ENCODE peak calls at places on chromosomes 5 and 9, in six cellular contexts. I is HTR-8/SVneo; S is cardiac muscle cell; M is hippocampal formation; T is hypothalamus; E is stimulated activated CD8-positive, alpha-beta memory T cell treated with anti-CD3 and anti-CD28 coated beads, Interleukin-4, amount 100 ng/mL, for 4 hours. L is an unnamed sample.

GRCh38 chr9:128917151-128917849 is 3.5 kb upstream of the PHYHD1 start:
- DNase-seq in I (no peak), S (peak; percentile 93), M (peak; percentile 41), T (peak; percentile 72), E (no peak), L (peak; percentile 92)

GRCh38 chr5:105565531-105565930 is 2002.9 kb upstream of the NUDT12 start:
- DNase-seq in I (no peak), S (no peak), M (no peak), T (no peak), E (no peak), L (no peak)

GRCh38 chr5:83900307-83900706 is 179.7 kb upstream of the HAPLN1 start:
- DNase-seq in I (no peak), S (peak; percentile 33), M (no peak), T (no peak), E (no peak), L (no peak)

GRCh38 chr5:76273491-76273890 is 129.6 kb upstream of the IQGAP2 start:
- DNase-seq in I (no peak), S (no peak), M (no peak), T (no peak), E (no peak), L (no peak)

GRCh38 chr5:170280090-170280493 is 17.5 kb downstream of the LCP2 start:
- DNase-seq in I (no peak), S (peak; percentile 22), M (no peak), T (no peak), E (no peak), L (no peak)

GRCh38 chr9:115328677-115329076 is 210.7 kb upstream of the TNC start:
- DNase-seq in I (no peak), S (no peak), M (no peak), T (no peak), E (no peak), L (peak; percentile 4)

GRCh38 chr9:78296208-78296892 is 575 bp upstream of the PSAT1 start:
- DNase-seq in I (peak; percentile 33), S (peak; percentile 76), M (peak; percentile 35), T (peak; percentile 53), E (no peak), L (peak; percentile 57)

GRCh38 chr5:156411-157072 is 34.8 kb upstream of the LRRC14B start:
- DNase-seq in I (no peak), S (no peak), M (no peak), T (no peak), E (no peak), L (no peak)

GRCh38 chr5:66144799-66145390 is 795 bp downstream of the SREK1 start:
- DNase-seq in I (peak; percentile 20), S (no peak), M (no peak), T (peak; percentile 83), E (no peak), L (no peak)

GRCh38 chr9:100505564-100506159 is 32.7 kb downstream of the TMEFF1 start:
- DNase-seq in I (peak; percentile 57), S (peak; percentile 72), M (no peak), T (peak; percentile 18), E (peak; percentile 35), L (peak; percentile 64)

GRCh38 chr5:149757956-149758355 is 27.8 kb downstream of the PPARGC1B start:
- DNase-seq in I (no peak), S (no peak), M (no peak), T (no peak), E (no peak), L (no peak)

GRCh38 chr5:125176005-125176390 is 429.6 kb upstream of the ZNF608 start:
- DNase-seq in I (no peak), S (no peak), M (no peak), T (no peak), E (no peak), L (no peak)

GRCh38 chr5:72109625-72110024 is 2.4 kb downstream of the MAP1B start:
- DNase-seq in I (peak; percentile 15), S (peak; percentile 48), M (peak; percentile 68), T (peak; percentile 47), E (no peak), L (no peak)

L was measured in fibroblast of the aortic adventitia.